ENCODE peak calls at places on chromosomes 5 and 9, in five cellular contexts. One of them, this sample, is unnamed.

GRCh38 chr5:98187945-98188344 is 585.5 kb upstream of the RGMB start:
- DNase-seq in C1 segment of cervical spinal cord: no peak
- DNase-seq in H7: no peak
- DNase-seq in CD4-positive, alpha-beta T cell: no peak
- DNase-seq in ecto neural progenitor cell: no peak
- DNase-seq in this sample: no peak

GRCh38 chr9:89291741-89292140 is 19.3 kb upstream of the CKS2 start:
- DNase-seq in CD4-positive, alpha-beta T cell: no peak
- DNase-seq in H7: no peak
- DNase-seq in ecto neural progenitor cell: no peak
- DNase-seq in C1 segment of cervical spinal cord: no peak
- DNase-seq in this sample: no peak

GRCh38 chr9:133142657-133143592 is 20.8 kb downstream of the GBGT1 start:
- DNase-seq in C1 segment of cervical spinal cord: no peak
- DNase-seq in H7: peak; percentile 72
- DNase-seq in CD4-positive, alpha-beta T cell: no peak
- DNase-seq in ecto neural progenitor cell: no peak
- DNase-seq in this sample: no peak

GRCh38 chr9:95494022-95494415 is 22.8 kb downstream of the PTCH1 start:
- DNase-seq in C1 segment of cervical spinal cord: peak; percentile 40
- DNase-seq in ecto neural progenitor cell: no peak
- DNase-seq in H7: no peak
- DNase-seq in CD4-positive, alpha-beta T cell: no peak
- DNase-seq in this sample: peak; percentile 28

GRCh38 chr5:127088226-127088625 is 14.9 kb upstream of the C5orf63 start:
- DNase-seq in ecto neural progenitor cell: no peak
- DNase-seq in C1 segment of cervical spinal cord: no peak
- DNase-seq in CD4-positive, alpha-beta T cell: no peak
- DNase-seq in H7: no peak
- DNase-seq in this sample: no peak

GRCh38 chr5:170597109-170597741 is 93.4 kb downstream of the KCNIP1 start:
- DNase-seq in CD4-positive, alpha-beta T cell: no peak
- DNase-seq in H7: no peak
- DNase-seq in C1 segment of cervical spinal cord: no peak
- DNase-seq in ecto neural progenitor cell: no peak
- DNase-seq in this sample: no peak

GRCh38 chr5:109486200-109486804 is 76.5 kb upstream of the PJA2 start:
- DNase-seq in H7: no peak
- DNase-seq in ecto neural progenitor cell: no peak
- DNase-seq in C1 segment of cervical spinal cord: no peak
- DNase-seq in CD4-positive, alpha-beta T cell: no peak
- DNase-seq in this sample: no peak

GRCh38 chr5:50325237-50325832 is 115.8 kb downstream of the EMB start:
- DNase-seq in CD4-positive, alpha-beta T cell: no peak
- DNase-seq in H7: no peak
- DNase-seq in C1 segment of cervical spinal cord: no peak
- DNase-seq in ecto neural progenitor cell: no peak
- DNase-seq in this sample: no peak

GRCh38 chr9:8880031-8880430 is 1080.5 kb upstream of the DMAC1 start:
- DNase-seq in C1 segment of cervical spinal cord: no peak
- DNase-seq in CD4-positive, alpha-beta T cell: no peak
- DNase-seq in ecto neural progenitor cell: no peak
- DNase-seq in H7: no peak
- DNase-seq in this sample: no peak

GRCh38 chr5:129460951-129461815 is 1.1 kb downstream of the ADAMTS19 start:
- DNase-seq in H7: peak; percentile 78
- DNase-seq in ecto neural progenitor cell: peak; percentile 83
- DNase-seq in CD4-positive, alpha-beta T cell: no peak
- DNase-seq in C1 segment of cervical spinal cord: no peak
- DNase-seq in this sample: no peak

GRCh38 chr5:109701779-109702178 is 12.1 kb downstream of the MAN2A1 start:
- DNase-seq in CD4-positive, alpha-beta T cell: no peak
- DNase-seq in C1 segment of cervical spinal cord: no peak
- DNase-seq in H7: no peak
- DNase-seq in ecto neural progenitor cell: no peak
- DNase-seq in this sample: no peak

GRCh38 chr9:134035041-134036039 is 10.1 kb downstream of the BRD3OS start:
- DNase-seq in H7: no peak
- DNase-seq in C1 segment of cervical spinal cord: no peak
- DNase-seq in ecto neural progenitor cell: no peak
- DNase-seq in CD4-positive, alpha-beta T cell: no peak
- DNase-seq in this sample: no peak

GRCh38 chr9:93061791-93062299 is 3.3 kb downstream of the SUSD3 start:
- DNase-seq in CD4-positive, alpha-beta T cell: no peak
- DNase-seq in ecto neural progenitor cell: no peak
- DNase-seq in H7: peak; percentile 86
- DNase-seq in C1 segment of cervical spinal cord: no peak
- DNase-seq in this sample: no peak

GRCh38 chr5:32406650-32407049 is 37.9 kb downstream of the ZFR start:
- DNase-seq in C1 segment of cervical spinal cord: no peak
- DNase-seq in ecto neural progenitor cell: no peak
- DNase-seq in H7: no peak
- DNase-seq in CD4-positive, alpha-beta T cell: no peak
- DNase-seq in this sample: no peak

GRCh38 chr5:102561894-102562760 is 63.3 kb upstream of the SLCO6A1 start:
- DNase-seq in C1 segment of cervical spinal cord: no peak
- DNase-seq in ecto neural progenitor cell: peak; percentile 59
- DNase-seq in CD4-positive, alpha-beta T cell: no peak
- DNase-seq in H7: peak; percentile 18
- DNase-seq in this sample: no peak

GRCh38 chr5:143121135-143121474 is 282.4 kb downstream of the NR3C1 start:
- DNase-seq in CD4-positive, alpha-beta T cell: no peak
- DNase-seq in C1 segment of cervical spinal cord: no peak
- DNase-seq in H7: no peak
- DNase-seq in ecto neural progenitor cell: no peak
- DNase-seq in this sample: no peak

GRCh38 chr9:105500108-105500766 is 52.4 kb downstream of the FSD1L start:
- DNase-seq in H7: peak; percentile 6
- DNase-seq in C1 segment of cervical spinal cord: no peak
- DNase-seq in CD4-positive, alpha-beta T cell: no peak
- DNase-seq in ecto neural progenitor cell: no peak
- DNase-seq in this sample: no peak

GRCh38 chr5:160342413-160342941 is 27.9 kb downstream of the C1QTNF2 start:
- DNase-seq in C1 segment of cervical spinal cord: no peak
- DNase-seq in CD4-positive, alpha-beta T cell: no peak
- DNase-seq in ecto neural progenitor cell: no peak
- DNase-seq in H7: no peak
- DNase-seq in this sample: no peak

GRCh38 chr9:99357575-99357974 is 135.5 kb downstream of the SEC61B start:
- DNase-seq in H7: no peak
- DNase-seq in C1 segment of cervical spinal cord: no peak
- DNase-seq in ecto neural progenitor cell: no peak
- DNase-seq in CD4-positive, alpha-beta T cell: no peak
- DNase-seq in this sample: no peak

GRCh38 chr9:83526901-83527300 is 11.3 kb downstream of the FRMD3 start:
- DNase-seq in ecto neural progenitor cell: peak; percentile 70
- DNase-seq in H7: peak; percentile 20
- DNase-seq in CD4-positive, alpha-beta T cell: no peak
- DNase-seq in C1 segment of cervical spinal cord: no peak
- DNase-seq in this sample: no peak

GRCh38 chr5:102603670-102604069 is 104.9 kb upstream of the SLCO6A1 start:
- DNase-seq in C1 segment of cervical spinal cord: no peak
- DNase-seq in CD4-positive, alpha-beta T cell: no peak
- DNase-seq in H7: no peak
- DNase-seq in ecto neural progenitor cell: no peak
- DNase-seq in this sample: no peak

GRCh38 chr5:172950176-172950965 is 8.9 kb upstream of the RPL26L1 start:
- DNase-seq in ecto neural progenitor cell: no peak
- DNase-seq in C1 segment of cervical spinal cord: no peak
- DNase-seq in H7: no peak
- DNase-seq in CD4-positive, alpha-beta T cell: no peak
- DNase-seq in this sample: no peak